ENCODE peak calls at places on chromosomes 1 and 21, in four cellular contexts. U is endothelial cell; H is GM04503; W is stimulated activated CD4-positive, alpha-beta T cell treated with anti-CD3 and anti-CD28 coated beads, Interleukin-15, amount 100 ng/mL, for 1 hour. K is an unnamed sample.

GRCh38 chr1:95021794-95022193 is 51.0 kb downstream of the ALG14 start:
- DNase-seq in U (no peak), H (no peak), W (no peak), K (no peak)

GRCh38 chr1:225962440-225962975 is 21.5 kb upstream of the LEFTY2 start:
- DNase-seq in U (peak), H (no peak), W (no peak), K (peak)

GRCh38 chr1:223123238-223123976 is 19.6 kb downstream of the TLR5 start:
- DNase-seq in U (peak), H (no peak), W (peak), K (peak)

GRCh38 chr1:115771847-115772457 is 3.4 kb upstream of the CASQ2 start:
- DNase-seq in U (peak), H (peak), W (no peak), K (peak)

GRCh38 chr1:71464016-71464415 is 383.2 kb upstream of the ZRANB2 start:
- DNase-seq in U (no peak), H (peak), W (no peak), K (no peak)

GRCh38 chr21:18026359-18026758 is 207.2 kb upstream of the C21orf91 start:
- DNase-seq in U (no peak), H (no peak), W (no peak), K (no peak)

GRCh38 chr1:227490478-227490877 is 72.9 kb upstream of the ZNF678 start:
- DNase-seq in U (no peak), H (no peak), W (no peak), K (no peak)

GRCh38 chr1:53604291-53604919 is 134.6 kb downstream of the GLIS1 start:
- DNase-seq in U (no peak), H (no peak), W (no peak), K (no peak)

GRCh38 chr1:214296860-214297699 is 16.1 kb downstream of the SMYD2 start:
- DNase-seq in U (no peak), H (peak), W (no peak), K (no peak)

GRCh38 chr1:109312246-109312645 is 5.4 kb upstream of the MYBPHL start:
- DNase-seq in U (no peak), H (no peak), W (no peak), K (no peak)

GRCh38 chr1:178919581-178919980 is 48.7 kb upstream of the ANGPTL1 start:
- DNase-seq in U (no peak), H (no peak), W (no peak), K (no peak)

GRCh38 chr1:15352122-15352957 is 57.3 kb upstream of the EFHD2 start:
- DNase-seq in U (no peak), H (peak), W (no peak), K (no peak)

GRCh38 chr1:21706151-21706835 is 37.1 kb upstream of the RAP1GAP start:
- DNase-seq in U (no peak), H (peak), W (no peak), K (no peak)

GRCh38 chr1:173049327-173049639 is 1.5 kb downstream of the TNFSF18 start:
- DNase-seq in U (no peak), H (no peak), W (no peak), K (no peak)

GRCh38 chr1:88935522-88936222 is 44.3 kb upstream of the GTF2B start:
- DNase-seq in U (peak), H (no peak), W (no peak), K (no peak)

GRCh38 chr1:184755226-184756065 is 788 bp upstream of the EDEM3 start:
- DNase-seq in U (no peak), H (no peak), W (no peak), K (no peak)

GRCh38 chr1:12532405-12533315 is 85.3 kb downstream of the DHRS3 start:
- DNase-seq in U (no peak), H (no peak), W (no peak), K (no peak)

GRCh38 chr1:158098256-158098655 is 82.4 kb upstream of the CD1D start:
- DNase-seq in U (no peak), H (no peak), W (no peak), K (no peak)

GRCh38 chr1:41740630-41741239 is 178.0 kb downstream of the HIVEP3 start:
- DNase-seq in U (no peak), H (no peak), W (no peak), K (no peak)

GRCh38 chr1:117051224-117052064 is 8.7 kb upstream of the TTF2 start:
- DNase-seq in U (no peak), H (no peak), W (no peak), K (no peak)

GRCh38 chr1:51284487-51284954 is 45.8 kb downstream of the TTC39A start:
- DNase-seq in U (no peak), H (no peak), W (no peak), K (no peak)

GRCh38 chr1:241888232-241888631 is 40.2 kb downstream of the EXO1 start:
- DNase-seq in U (no peak), H (no peak), W (no peak), K (no peak)

K was measured in psoas muscle.